ENCODE peak calls at places on chromosome 1, in five cellular contexts. O, S, B, G and R are unnamed samples.

GRCh38 chr1:111236379-111236778 is 8.9 kb downstream of the CHI3L2 start:
- DNase-seq in G (no peak), B (no peak), O (no peak), S (no peak), R (no peak)

GRCh38 chr1:208318150-208318734 is 74.1 kb upstream of the PLXNA2 start:
- DNase-seq in S (no peak), O (no peak), G (no peak), B (no peak), R (no peak)

GRCh38 chr1:162530318-162530984 is 31.1 kb upstream of the UAP1 start:
- DNase-seq in B (no peak), S (no peak), G (peak; percentile 8), O (no peak), R (peak; percentile 17)

GRCh38 chr1:187848321-187848720 is 1019.6 kb downstream of the PLA2G4A start:
- DNase-seq in S (no peak), O (no peak), G (no peak), B (no peak), R (no peak)

GRCh38 chr1:94929351-94929814 is 2.5 kb upstream of the CNN3 start:
- DNase-seq in G (no peak), S (no peak), B (no peak), O (no peak), R (no peak)

GRCh38 chr1:236844499-236845271 is 49.6 kb downstream of the MTR start:
- DNase-seq in B (no peak), O (no peak), G (no peak), S (no peak), R (no peak)

GRCh38 chr1:160522622-160523345 is at the start of gene SLAMF6:
- DNase-seq in G (peak; percentile 81), O (no peak), S (no peak), B (peak; percentile 38), R (no peak)

GRCh38 chr1:244556263-244556662 is 95.2 kb downstream of the CATSPERE start:
- DNase-seq in B (no peak), S (no peak), O (no peak), G (no peak), R (no peak)

GRCh38 chr1:21318714-21319159 is 28.5 kb upstream of the ECE1 start:
- DNase-seq in B (no peak), S (peak; percentile 95), O (no peak), G (no peak), R (no peak)

GRCh38 chr1:90133133-90133532 is 138.2 kb downstream of the ZNF326 start:
- DNase-seq in G (peak; percentile 5), O (no peak), B (peak; percentile 4), S (no peak), R (no peak)

GRCh38 chr1:60978421-60979357 is 103.7 kb upstream of the NFIA start:
- DNase-seq in O (no peak), G (peak; percentile 27), B (peak; percentile 10), S (no peak), R (peak; percentile 7)